ENCODE peak calls at places on chromosomes 12 and 14, in ten cellular contexts. W, Y, T, Q, J, L, K, V, A and S are unnamed samples. For H3K4me1, the result is how much of the 10 kb centered on the place peaks cover.

GRCh38 chr14:63228221-63228620 is 24.0 kb downstream of the RHOJ start:
- DNase-seq in W (no peak), Y (no peak), T (no peak), Q (no peak), J (no peak), L (no peak), K (no peak), V (no peak), A (no peak), S (no peak)

GRCh38 chr14:48943913-48944312 is 642.3 kb downstream of the RPS29 start:
- DNase-seq in W (no peak), Y (no peak), T (peak), Q (no peak), J (no peak), L (no peak), K (no peak), V (no peak), A (no peak), S (no peak)

GRCh38 chr14:50603565-50603964 is 43.6 kb downstream of the ATL1 start:
- DNase-seq in W (no peak), Y (no peak), T (peak), Q (no peak), J (no peak), L (no peak), K (no peak), V (no peak), A (no peak), S (no peak)

GRCh38 chr12:89521348-89522238 is 3.0 kb downstream of the GALNT4 start:
- DNase-seq in W (no peak), Y (no peak), T (no peak), Q (no peak), J (no peak), L (no peak), K (no peak), V (no peak), A (no peak), S (peak)

GRCh38 chr14:32012062-32012461 is 65.0 kb upstream of the ARHGAP5 start:
- DNase-seq in W (no peak), Y (no peak), T (no peak), Q (no peak), J (no peak), L (no peak), K (no peak), V (no peak), A (no peak), S (no peak)

GRCh38 chr12:48787791-48788521 is 933 bp downstream of the ADCY6 start:
- DNase-seq in W (no peak), Y (no peak), T (no peak), Q (no peak), J (peak), L (no peak), K (no peak), V (no peak), A (no peak), S (peak)

GRCh38 chr14:38721822-38722431 is 381.1 kb downstream of the SEC23A start:
- DNase-seq in W (peak), Y (peak), T (peak), Q (no peak), J (peak), L (peak), K (peak), V (peak), A (peak), S (peak)

GRCh38 chr12:42208574-42208973 is 29.5 kb downstream of the YAF2 start:
- DNase-seq in W (no peak), Y (no peak), T (no peak), Q (no peak), J (no peak), L (no peak), K (no peak), V (no peak), A (no peak), S (no peak)

GRCh38 chr14:101956179-101956885 is 8.0 kb upstream of the DYNC1H1 start:
- DNase-seq in W (no peak), Y (no peak), T (no peak), Q (no peak), J (no peak), L (no peak), K (no peak), V (no peak), A (no peak), S (no peak)

GRCh38 chr14:99274346-99275221 is 2.6 kb upstream of the BCL11B start:
- DNase-seq in W (peak), Y (peak), T (peak), Q (no peak), J (peak), L (peak), K (peak), V (no peak), A (no peak), S (peak)

DNA sequence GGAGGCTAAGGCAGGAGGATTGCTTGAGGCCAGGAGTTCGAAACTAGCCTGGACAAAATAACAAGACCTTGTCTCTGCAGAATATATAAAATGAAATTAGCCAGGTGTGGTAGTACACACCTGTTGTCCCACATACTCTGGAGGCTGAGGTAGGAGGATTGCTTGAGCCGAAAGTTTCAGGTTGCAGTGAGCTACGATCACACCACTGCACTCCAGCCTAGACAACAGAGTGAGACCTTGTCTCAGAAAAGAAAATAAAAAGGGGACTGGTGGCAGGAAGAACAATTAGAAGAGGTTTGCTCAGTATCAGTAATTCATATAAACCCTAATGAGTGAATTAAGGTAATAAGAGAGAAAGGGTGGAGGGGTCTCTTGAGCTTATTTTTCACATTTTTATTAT is 8.0 kb downstream of the PSMA6 start:
- DNase-seq in W (no peak), Y (no peak), T (no peak), Q (no peak), J (no peak), L (no peak), K (no peak), V (no peak), A (no peak), S (no peak)
- H3K4me1 ChIP-seq in W (under half), Y (under half), T (under half), Q (under half), J (under half), L (under half), K (under half), V (half or more), A (under half), S (under half)

DNA sequence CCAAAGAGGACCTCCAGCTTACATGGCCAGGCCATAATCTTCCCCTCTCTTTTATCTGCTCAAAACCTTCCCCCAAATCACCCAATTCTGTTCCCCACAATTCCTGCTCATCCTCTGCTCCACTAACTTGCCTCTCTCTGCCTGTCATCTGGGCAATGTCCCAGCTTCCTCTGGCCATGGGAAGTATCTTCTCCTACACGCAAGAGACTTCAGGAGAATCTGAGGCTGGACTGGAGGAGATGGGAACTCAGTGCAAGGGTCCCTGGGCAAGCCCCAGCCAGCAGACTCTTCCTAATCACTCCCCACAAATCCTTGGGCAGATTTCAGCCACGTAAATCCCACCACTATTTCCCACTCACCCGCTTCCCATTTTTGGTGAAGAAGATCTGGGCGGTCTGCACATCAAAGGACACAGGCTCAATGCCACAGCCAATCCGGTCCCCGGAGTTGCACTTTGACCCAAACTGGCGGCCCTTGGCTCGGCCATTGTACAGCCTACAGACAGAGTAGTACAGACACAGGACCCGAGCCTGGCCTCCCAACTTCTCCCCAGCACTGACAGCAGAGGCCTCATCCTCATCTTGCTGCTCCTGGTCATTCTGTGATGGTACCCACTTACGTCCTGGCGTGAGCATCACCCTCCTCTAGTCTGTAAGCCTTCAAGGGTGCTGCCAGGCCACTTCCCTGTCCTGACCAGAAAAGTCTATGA is 4.7 kb downstream of the SPRYD3 start:
- DNase-seq in W (peak), Y (no peak), T (no peak), Q (no peak), J (no peak), L (no peak), K (no peak), V (no peak), A (no peak), S (no peak)
- H3K4me1 ChIP-seq in W (under half), Y (half or more), T (under half), Q (half or more), J (under half), L (half or more), K (under half), V (under half), A (under half), S (under half)

GRCh38 chr14:100548295-100548655 is 38.9 kb downstream of the BEGAIN start:
- DNase-seq in W (no peak), Y (no peak), T (no peak), Q (no peak), J (no peak), L (no peak), K (no peak), V (no peak), A (no peak), S (no peak)
- H3K4me1 ChIP-seq in W (under half), Y (under half), T (under half), Q (under half), J (under half), L (under half), K (under half), V (under half), A (under half), S (under half)

GRCh38 chr12:27624586-27624985 is 71.7 kb upstream of the REP15 start:
- DNase-seq in W (no peak), Y (no peak), T (peak), Q (no peak), J (no peak), L (no peak), K (no peak), V (no peak), A (no peak), S (no peak)
- H3K4me1 ChIP-seq in W (under half), Y (half or more), T (half or more), Q (under half), J (under half), L (under half), K (half or more), V (under half), A (under half), S (under half)

DNA sequence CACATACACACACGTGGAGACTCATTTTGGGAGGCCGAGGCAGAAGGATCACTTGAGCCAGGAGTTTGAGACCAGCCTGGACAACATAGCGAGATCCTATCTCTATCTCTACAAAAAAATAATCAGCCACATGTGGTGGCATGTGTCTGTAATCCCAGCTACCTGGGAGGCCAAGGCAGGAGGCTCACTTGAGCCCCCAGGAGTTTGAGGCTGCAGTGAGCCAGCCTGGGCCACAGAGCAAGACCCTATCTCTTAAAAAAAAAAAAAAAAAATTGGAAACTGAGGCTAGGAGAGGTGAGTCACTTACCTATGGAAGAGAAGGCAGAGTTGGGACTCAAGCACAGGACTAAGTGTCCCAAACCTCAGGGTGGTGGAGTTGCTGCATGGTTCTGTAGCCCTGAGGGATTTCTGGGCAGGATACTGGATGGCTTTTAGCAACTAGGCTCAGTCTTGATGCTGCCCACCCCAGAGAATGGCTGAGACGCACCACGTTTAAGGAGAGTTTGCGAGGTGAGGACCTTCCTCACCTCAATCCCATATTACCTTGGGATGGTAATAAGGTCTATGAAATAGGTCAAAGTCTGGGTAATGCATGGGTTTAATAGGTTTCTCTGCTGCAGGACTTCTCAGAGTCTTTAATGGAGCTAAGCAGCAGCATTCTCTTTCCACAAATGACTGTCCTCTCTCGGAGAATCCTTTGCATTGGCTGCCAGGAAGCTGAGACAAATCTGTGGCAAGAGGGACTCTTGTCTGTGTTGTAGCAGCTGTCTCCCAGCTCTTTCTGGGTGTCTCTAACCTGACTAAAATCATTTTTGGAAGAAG is 35.6 kb downstream of the SH2B3 start:
- DNase-seq in W (no peak), Y (no peak), T (no peak), Q (no peak), J (no peak), L (no peak), K (no peak), V (no peak), A (no peak), S (no peak)
- H3K4me1 ChIP-seq in W (under half), Y (half or more), T (half or more), Q (under half), J (under half), L (half or more), K (under half), V (half or more), A (under half), S (under half)

GRCh38 chr12:108837239-108837638 is 20.1 kb downstream of the SSH1 start:
- DNase-seq in W (no peak), Y (no peak), T (peak), Q (no peak), J (no peak), L (no peak), K (no peak), V (no peak), A (no peak), S (no peak)
- H3K4me1 ChIP-seq in W (under half), Y (half or more), T (half or more), Q (under half), J (under half), L (half or more), K (half or more), V (under half), A (half or more), S (under half)

GRCh38 chr12:78229491-78230209 is 399.0 kb downstream of the NAV3 start:
- DNase-seq in W (peak), Y (no peak), T (peak), Q (no peak), J (peak), L (no peak), K (peak), V (peak), A (peak), S (peak)

GRCh38 chr12:78220811-78221210 is 390.1 kb downstream of the NAV3 start:
- DNase-seq in W (no peak), Y (no peak), T (no peak), Q (no peak), J (no peak), L (no peak), K (no peak), V (no peak), A (no peak), S (no peak)

GRCh38 chr12:78226763-78227162 is 396.1 kb downstream of the NAV3 start:
- DNase-seq in W (no peak), Y (no peak), T (no peak), Q (no peak), J (no peak), L (no peak), K (no peak), V (no peak), A (no peak), S (no peak)

GRCh38 chr12:78224154-78224553 is 393.5 kb downstream of the NAV3 start:
- DNase-seq in W (no peak), Y (no peak), T (no peak), Q (no peak), J (no peak), L (no peak), K (no peak), V (no peak), A (no peak), S (no peak)
- H3K4me1 ChIP-seq in W (under half), Y (under half), T (under half), Q (under half), J (under half), L (under half), K (under half), V (under half), A (under half), S (under half)

DNA sequence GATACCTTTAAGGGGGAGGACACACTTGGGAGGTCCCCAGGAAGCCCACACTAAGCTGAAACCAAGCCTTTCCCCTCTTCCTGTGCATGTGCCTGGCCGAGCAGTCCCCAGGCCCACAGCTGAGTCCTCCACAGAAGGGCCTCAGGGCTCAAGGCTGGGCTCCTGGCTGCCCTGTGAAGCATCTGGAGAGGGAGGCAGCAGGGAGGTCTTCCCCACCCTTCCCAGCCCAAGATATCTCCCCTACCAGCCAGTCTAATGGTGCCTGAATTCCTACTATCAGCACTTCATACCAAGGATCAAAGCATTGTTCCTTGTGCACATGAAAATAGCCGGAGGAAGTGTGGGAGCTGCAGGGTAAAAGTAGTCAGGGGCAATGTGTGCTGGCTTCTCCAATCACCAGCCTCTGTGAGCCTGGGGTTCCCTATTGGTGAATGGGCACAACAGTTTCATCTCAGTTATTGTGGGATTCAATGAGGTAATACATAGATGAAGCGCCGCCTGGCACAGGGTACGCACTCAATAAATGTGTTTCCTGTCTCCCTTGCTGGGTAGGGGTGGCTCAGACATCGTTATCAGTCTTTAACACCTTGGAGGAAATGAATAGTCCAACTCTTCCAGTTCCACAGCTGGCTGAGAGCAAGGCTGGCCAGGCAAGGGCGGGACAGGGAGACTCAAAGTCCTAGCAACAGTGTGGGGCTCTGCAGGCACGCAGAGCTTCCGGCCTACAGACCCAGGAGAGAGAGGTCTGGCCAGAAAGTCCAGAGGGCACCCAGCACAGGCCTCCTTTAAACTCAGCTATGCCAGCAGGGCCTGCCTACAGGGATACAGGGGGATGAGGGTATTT is 39.1 kb upstream of the PNMA1 start:
- DNase-seq in W (peak), Y (no peak), T (no peak), Q (no peak), J (no peak), L (peak), K (no peak), V (peak), A (peak), S (peak)
- H3K4me1 ChIP-seq in W (half or more), Y (half or more), T (half or more), Q (half or more), J (under half), L (half or more), K (half or more), V (half or more), A (half or more), S (half or more)